ENCODE peak calls at places on chromosome 21, in six cellular contexts. One of them, this sample, is unnamed.

GRCh38 chr21:44893948-44894656 is 20.6 kb upstream of the PTTG1IP start:
- DNase-seq in EL: no peak
- DNase-seq in NCI-H748 treated with DMSO at 0.1 percent for 48 hours: no peak
- DNase-seq in NCI-H187: no peak
- DNase-seq in amniotic stem cell: no peak
- DNase-seq in D341Med: no peak
- DNase-seq in this sample: no peak

GRCh38 chr21:44364151-44365053 is 11.0 kb downstream of the TRPM2 start:
- DNase-seq in NCI-H187: no peak
- DNase-seq in amniotic stem cell: no peak
- DNase-seq in EL: no peak
- DNase-seq in NCI-H748 treated with DMSO at 0.1 percent for 48 hours: no peak
- DNase-seq in D341Med: peak
- DNase-seq in this sample: no peak

GRCh38 chr21:44658913-44659595 is 1.3 kb downstream of the KRTAP12-3 start:
- DNase-seq in amniotic stem cell: no peak
- DNase-seq in NCI-H748 treated with DMSO at 0.1 percent for 48 hours: no peak
- DNase-seq in D341Med: no peak
- DNase-seq in NCI-H187: no peak
- DNase-seq in EL: no peak
- DNase-seq in this sample: no peak

GRCh38 chr21:33265664-33266049 is 510 bp upstream of the IL10RB start:
- DNase-seq in D341Med: no peak
- DNase-seq in amniotic stem cell: no peak
- DNase-seq in EL: peak
- DNase-seq in NCI-H187: no peak
- DNase-seq in NCI-H748 treated with DMSO at 0.1 percent for 48 hours: no peak
- DNase-seq in this sample: no peak

GRCh38 chr21:38300180-38300579 is 43.4 kb downstream of the KCNJ15 start:
- DNase-seq in amniotic stem cell: no peak
- DNase-seq in EL: no peak
- DNase-seq in NCI-H187: no peak
- DNase-seq in D341Med: no peak
- DNase-seq in NCI-H748 treated with DMSO at 0.1 percent for 48 hours: no peak
- DNase-seq in this sample: no peak

GRCh38 chr21:38831526-38832467 is 26.1 kb downstream of the ETS2 start:
- DNase-seq in NCI-H187: no peak
- DNase-seq in amniotic stem cell: peak
- DNase-seq in D341Med: no peak
- DNase-seq in NCI-H748 treated with DMSO at 0.1 percent for 48 hours: no peak
- DNase-seq in EL: peak
- DNase-seq in this sample: no peak

GRCh38 chr21:42614391-42614790 is 39.0 kb upstream of the PDE9A start:
- DNase-seq in NCI-H187: no peak
- DNase-seq in NCI-H748 treated with DMSO at 0.1 percent for 48 hours: no peak
- DNase-seq in amniotic stem cell: no peak
- DNase-seq in D341Med: no peak
- DNase-seq in EL: no peak
- DNase-seq in this sample: no peak

GRCh38 chr21:35050348-35051286 is 1.5 kb upstream of the RUNX1 start:
- DNase-seq in amniotic stem cell: no peak
- DNase-seq in NCI-H187: no peak
- DNase-seq in NCI-H748 treated with DMSO at 0.1 percent for 48 hours: no peak
- DNase-seq in EL: no peak
- DNase-seq in D341Med: no peak
- DNase-seq in this sample: no peak

GRCh38 chr21:16588433-16588860 is 858.7 kb downstream of the USP25 start:
- DNase-seq in amniotic stem cell: peak
- DNase-seq in EL: peak
- DNase-seq in D341Med: peak
- DNase-seq in NCI-H187: no peak
- DNase-seq in NCI-H748 treated with DMSO at 0.1 percent for 48 hours: peak
- DNase-seq in this sample: peak

GRCh38 chr21:27110956-27111355 is 144.1 kb upstream of the ADAMTS5 start:
- DNase-seq in amniotic stem cell: no peak
- DNase-seq in NCI-H748 treated with DMSO at 0.1 percent for 48 hours: no peak
- DNase-seq in D341Med: no peak
- DNase-seq in NCI-H187: no peak
- DNase-seq in EL: no peak
- DNase-seq in this sample: no peak

GRCh38 chr21:34980423-34981115 is 68.5 kb downstream of the RUNX1 start:
- DNase-seq in D341Med: no peak
- DNase-seq in amniotic stem cell: no peak
- DNase-seq in EL: no peak
- DNase-seq in NCI-H748 treated with DMSO at 0.1 percent for 48 hours: no peak
- DNase-seq in NCI-H187: no peak
- DNase-seq in this sample: no peak

GRCh38 chr21:29586696-29587095 is 288.0 kb downstream of the BACH1 start:
- DNase-seq in D341Med: no peak
- DNase-seq in NCI-H187: no peak
- DNase-seq in amniotic stem cell: no peak
- DNase-seq in NCI-H748 treated with DMSO at 0.1 percent for 48 hours: no peak
- DNase-seq in EL: peak
- DNase-seq in this sample: no peak

GRCh38 chr21:46667735-46668380 is 32.4 kb downstream of the PRMT2 start:
- DNase-seq in NCI-H187: no peak
- DNase-seq in D341Med: peak
- DNase-seq in amniotic stem cell: no peak
- DNase-seq in EL: peak
- DNase-seq in NCI-H748 treated with DMSO at 0.1 percent for 48 hours: peak
- DNase-seq in this sample: no peak

GRCh38 chr21:27477321-27477720 is 510.4 kb upstream of the ADAMTS5 start:
- DNase-seq in EL: no peak
- DNase-seq in NCI-H187: no peak
- DNase-seq in D341Med: no peak
- DNase-seq in NCI-H748 treated with DMSO at 0.1 percent for 48 hours: no peak
- DNase-seq in amniotic stem cell: no peak
- DNase-seq in this sample: no peak

GRCh38 chr21:23026878-23027277 is 2028.7 kb downstream of the NCAM2 start:
- DNase-seq in amniotic stem cell: no peak
- DNase-seq in EL: no peak
- DNase-seq in D341Med: no peak
- DNase-seq in NCI-H748 treated with DMSO at 0.1 percent for 48 hours: peak
- DNase-seq in NCI-H187: no peak
- DNase-seq in this sample: no peak

GRCh38 chr21:16181024-16181423 is 451.2 kb downstream of the USP25 start:
- DNase-seq in NCI-H187: no peak
- DNase-seq in amniotic stem cell: no peak
- DNase-seq in D341Med: no peak
- DNase-seq in EL: no peak
- DNase-seq in NCI-H748 treated with DMSO at 0.1 percent for 48 hours: no peak
- DNase-seq in this sample: peak

GRCh38 chr21:46056450-46056903 is 41.4 kb upstream of the COL6A2 start:
- DNase-seq in amniotic stem cell: peak
- DNase-seq in EL: peak
- DNase-seq in NCI-H748 treated with DMSO at 0.1 percent for 48 hours: no peak
- DNase-seq in D341Med: peak
- DNase-seq in NCI-H187: no peak
- DNase-seq in this sample: no peak

GRCh38 chr21:34688145-34688544 is 19.4 kb downstream of the CLIC6 start:
- DNase-seq in NCI-H748 treated with DMSO at 0.1 percent for 48 hours: no peak
- DNase-seq in EL: no peak
- DNase-seq in D341Med: no peak
- DNase-seq in NCI-H187: peak
- DNase-seq in amniotic stem cell: no peak
- DNase-seq in this sample: no peak